ENCODE peak calls at places on chromosome 3, in eight cellular contexts. V is fibroblast of lung, W is Karpas-422, O is neural progenitor cell, E is A549, X is IMR-90, P is mammary epithelial cell, N is HepG2. T is an unnamed sample.

GRCh38 chr3:97937205-97937604 is 35.0 kb downstream of the RIOX2 start:
- DNase-seq in P (no peak), O (no peak), N (no peak), X (no peak), V (no peak), W (no peak), E (no peak), T (no peak)

GRCh38 chr3:117518385-117518784 is 808.8 kb downstream of the TUSC7 start:
- DNase-seq in X (no peak), N (no peak), V (no peak), W (no peak), P (no peak), E (peak; percentile 35), O (no peak), T (no peak)

GRCh38 chr3:125375950-125376679 is 990 bp upstream of the ZNF148 start:
- DNase-seq in X (peak; percentile 62), O (no peak), N (peak; percentile 78), W (peak; percentile 45), P (peak; percentile 53), V (no peak), E (peak; percentile 45), T (no peak)

GRCh38 chr3:149581248-149581647 is 76.6 kb downstream of the WWTR1 start:
- DNase-seq in O (no peak), P (peak; percentile 76), X (no peak), V (peak; percentile 80), W (no peak), E (no peak), N (no peak), T (no peak)

GRCh38 chr3:138078096-138078495 is 37.3 kb downstream of the DZIP1L start:
- DNase-seq in E (peak; percentile 44), O (no peak), X (peak; percentile 72), P (peak; percentile 94), V (peak; percentile 71), W (no peak), N (no peak), T (no peak)

GRCh38 chr3:28924744-28925360 is 356.0 kb upstream of the RBMS3 start:
- DNase-seq in P (no peak), X (no peak), V (no peak), W (no peak), N (no peak), E (peak; percentile 32), O (no peak), T (no peak)

GRCh38 chr3:38840987-38841386 is 25.0 kb upstream of the SCN10A start:
- DNase-seq in P (no peak), V (no peak), W (peak; percentile 29), N (no peak), X (no peak), E (no peak), O (no peak), T (peak; percentile 22)

GRCh38 chr3:18424213-18424861 is 802 bp downstream of the SATB1 start:
- DNase-seq in O (peak; percentile 56), V (no peak), N (no peak), P (no peak), W (peak; percentile 42), E (no peak), X (no peak), T (peak; percentile 60)

GRCh38 chr3:120039642-120040610 is 54.3 kb downstream of the GSK3B start:
- DNase-seq in W (peak; percentile 55), E (peak; percentile 22), P (no peak), O (peak; percentile 88), N (no peak), X (no peak), V (no peak), T (peak; percentile 83)

GRCh38 chr3:32245200-32245599 is 6.7 kb downstream of the CMTM8 start:
- DNase-seq in X (no peak), P (no peak), E (no peak), O (no peak), N (no peak), V (no peak), W (no peak), T (no peak)

GRCh38 chr3:142053244-142053643 is 96.1 kb downstream of the TFDP2 start:
- DNase-seq in W (no peak), E (no peak), P (no peak), N (no peak), X (no peak), V (peak; percentile 1), O (no peak), T (no peak)

GRCh38 chr3:24810881-24811280 is 316.2 kb upstream of the THRB start:
- DNase-seq in O (no peak), N (no peak), V (no peak), P (no peak), X (no peak), E (no peak), W (no peak), T (no peak)

GRCh38 chr3:66115858-66116654 is 77.3 kb upstream of the MAGI1 start:
- DNase-seq in N (peak; percentile 81), P (peak; percentile 88), O (peak; percentile 24), W (no peak), X (peak; percentile 98), V (peak; percentile 99), E (peak; percentile 59), T (peak; percentile 83)

GRCh38 chr3:16516695-16517481 is 3.4 kb upstream of the RFTN1 start:
- DNase-seq in V (peak; percentile 76), O (peak; percentile 56), N (peak; percentile 33), X (peak; percentile 74), W (peak; percentile 71), E (peak; percentile 38), P (peak; percentile 35), T (peak; percentile 70)

GRCh38 chr3:66816110-66816761 is 181.9 kb upstream of the KBTBD8 start:
- DNase-seq in E (peak; percentile 47), X (peak; percentile 83), N (peak; percentile 36), P (peak; percentile 13), V (peak; percentile 70), O (peak; percentile 83), W (peak; percentile 94), T (peak; percentile 82)

GRCh38 chr3:187811580-187812250 is 66.4 kb upstream of the BCL6 start:
- DNase-seq in V (peak; percentile 87), E (peak; percentile 42), P (peak; percentile 93), W (no peak), X (peak; percentile 92), N (no peak), O (no peak), T (no peak)

GRCh38 chr3:145807990-145808389 is 353.0 kb downstream of the PLOD2 start:
- DNase-seq in P (peak; percentile 2), X (peak; percentile 6), O (peak; percentile 29), N (no peak), V (peak; percentile 59), W (no peak), E (peak; percentile 25), T (peak; percentile 40)

GRCh38 chr3:49705390-49705960 is 14.0 kb downstream of the AMIGO3 start:
- DNase-seq in O (no peak), N (no peak), P (no peak), E (no peak), X (no peak), V (no peak), W (no peak), T (no peak)

GRCh38 chr3:79661866-79662265 is 105.9 kb downstream of the ROBO1 start:
- DNase-seq in W (no peak), X (no peak), V (peak; percentile 3), P (no peak), O (no peak), E (no peak), N (no peak), T (no peak)

GRCh38 chr3:122014741-122015140 is 7.3 kb downstream of the ILDR1 start:
- DNase-seq in W (no peak), P (peak; percentile 53), E (no peak), O (no peak), X (no peak), V (no peak), N (no peak), T (no peak)
- H3K4me2 ChIP-seq in W (no peak overlapping the region), P (no peak overlapping the region), E (no peak overlapping the region), O (no peak overlapping the region), X (no peak overlapping the region), V (no peak overlapping the region), N (no peak overlapping the region), T (no peak overlapping the region)

GRCh38 chr3:63940389-63940757 is 28.2 kb upstream of the SCAANT1 start:
- DNase-seq in E (no peak), P (peak; percentile 88), N (no peak), V (peak; percentile 90), O (no peak), X (peak; percentile 76), W (no peak), T (no peak)
- H3K4me2 ChIP-seq in E (no peak overlapping the region), P (peak overlapping the region; percentile 19), N (no peak overlapping the region), V (no peak overlapping the region), O (no peak overlapping the region), X (peak overlapping the region; percentile 57), W (no peak overlapping the region), T (no peak overlapping the region)

GRCh38 chr3:132723551-132723950 is 1.3 kb upstream of the NPHP3 start:
- DNase-seq in O (no peak), V (peak; percentile 30), E (no peak), X (peak; percentile 28), P (no peak), N (no peak), W (no peak), T (no peak)
- H3K4me2 ChIP-seq in O (peak overlapping the region; percentile 90), V (peak overlapping the region; percentile 92), E (peak overlapping the region; percentile 78), X (peak overlapping the region; percentile 55), P (peak overlapping the region; percentile 75), N (peak overlapping the region; percentile 85), W (peak overlapping the region; percentile 80), T (peak overlapping the region; percentile 74)

GRCh38 chr3:196995646-196996355 is 27.2 kb upstream of the PIGZ start:
- DNase-seq in P (no peak), X (peak; percentile 7), N (no peak), V (no peak), O (no peak), W (no peak), E (no peak), T (no peak)

GRCh38 chr3:196997311-196997710 is 28.7 kb upstream of the PIGZ start:
- DNase-seq in X (no peak), W (no peak), P (no peak), V (no peak), O (no peak), N (no peak), E (no peak), T (no peak)

GRCh38 chr3:196998966-196999760 is 30.5 kb downstream of the MELTF start:
- DNase-seq in V (no peak), E (no peak), O (no peak), P (no peak), N (no peak), X (no peak), W (no peak), T (no peak)

GRCh38 chr3:196995027-196995426 is 26.4 kb upstream of the PIGZ start:
- DNase-seq in W (no peak), N (no peak), X (no peak), P (no peak), V (no peak), E (no peak), O (no peak), T (no peak)

DNA sequence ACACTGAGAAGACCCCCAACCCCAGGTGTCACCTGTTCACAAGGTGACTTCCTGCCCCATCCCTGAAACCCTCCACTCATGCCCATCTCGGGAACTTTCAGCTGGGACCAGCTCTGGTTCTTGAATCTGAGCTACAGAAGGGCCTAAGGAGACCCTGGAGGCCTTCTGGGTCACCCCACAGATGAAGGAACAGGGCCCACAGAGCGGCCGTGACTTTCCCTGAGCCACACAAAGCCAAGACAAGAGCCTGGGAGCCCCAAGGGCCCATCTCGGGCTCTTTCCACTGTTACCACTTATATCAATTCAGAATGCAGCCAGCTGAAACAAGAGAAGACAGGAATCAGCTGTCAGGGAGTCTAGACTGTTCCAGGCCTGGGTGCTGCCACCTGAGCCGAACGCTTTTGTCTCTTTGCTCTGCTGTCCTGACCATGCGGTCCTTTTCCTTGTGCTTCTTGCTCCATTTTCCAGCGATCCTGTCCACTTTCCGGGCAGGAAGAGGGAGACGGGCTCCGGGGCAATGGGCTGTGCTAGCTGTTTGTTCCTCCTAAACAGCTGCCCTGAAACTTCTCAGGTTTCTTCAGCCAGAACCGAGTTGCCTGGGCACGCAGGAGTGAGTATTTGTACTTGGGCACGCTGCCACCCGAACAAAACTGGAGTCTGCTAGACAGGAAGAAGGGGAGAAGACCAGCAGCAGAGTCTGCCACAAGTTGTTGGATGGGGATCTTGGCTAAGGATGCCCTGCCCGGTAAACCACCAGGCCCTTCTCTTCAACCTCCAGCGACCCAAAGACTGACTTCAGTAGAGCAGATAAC is 28.0 kb upstream of the PIGZ start:
- DNase-seq in V (no peak), E (no peak), P (peak; percentile 74), W (no peak), O (no peak), N (no peak), X (no peak), T (no peak)
- H3K4me2 ChIP-seq in V (no peak overlapping the region), E (no peak overlapping the region), P (no peak overlapping the region), W (no peak overlapping the region), O (no peak overlapping the region), N (no peak overlapping the region), X (no peak overlapping the region), T (no peak overlapping the region)

T was measured in GM23338.